ENCODE peak calls at places on chromosome 21, in four cellular contexts. O is IMR-90, V is right atrium auricular region, T is stomach. L is an unnamed sample.

GRCh38 chr21:33230518-33231324 is 983 bp downstream of the IFNAR2 start:
- DNase-seq in T (no peak), V (no peak), O (peak; percentile 75), L (peak; percentile 77)

GRCh38 chr21:34052171-34052570 is 21.2 kb upstream of the MRPS6 start:
- DNase-seq in O (no peak), V (no peak), T (no peak), L (no peak)

GRCh38 chr21:29105218-29105617 is 25.2 kb upstream of the MAP3K7CL start:
- DNase-seq in V (no peak), T (no peak), O (peak; percentile 63), L (no peak)

GRCh38 chr21:36839123-36839522 is 127.3 kb downstream of the HLCS start:
- DNase-seq in O (peak; percentile 91), T (no peak), V (no peak), L (no peak)

GRCh38 chr21:33821580-33822322 is 93.9 kb downstream of the ATP5PO start:
- DNase-seq in T (no peak), O (no peak), V (no peak), L (no peak)

GRCh38 chr21:44532712-44533111 is 7.3 kb downstream of the KRTAP10-1 start:
- DNase-seq in T (no peak), O (no peak), V (no peak), L (peak; percentile 58)

GRCh38 chr21:31141389-31142021 is 103.2 kb upstream of the KRTAP19-8 start:
- DNase-seq in T (no peak), V (no peak), O (no peak), L (no peak)

GRCh38 chr21:39610705-39611104 is 2.0 kb upstream of the B3GALT5 start:
- DNase-seq in O (no peak), V (no peak), T (no peak), L (no peak)

GRCh38 chr21:28521932-28522826 is 470.5 kb downstream of the LTN1 start:
- DNase-seq in T (no peak), V (no peak), O (peak; percentile 79), L (no peak)

GRCh38 chr21:8992731-8993174 is 1528.6 kb upstream of the TPTE start:
- DNase-seq in O (no peak), T (no peak), V (peak; percentile 54), L (no peak)

GRCh38 chr21:34878501-34878900 is 170.6 kb downstream of the RUNX1 start:
- DNase-seq in T (peak; percentile 80), O (no peak), V (peak; percentile 36), L (no peak)

GRCh38 chr21:20997308-20997632 is 939 bp upstream of the NCAM2 start:
- DNase-seq in O (no peak), V (no peak), T (no peak), L (no peak)

GRCh38 chr21:20943476-20944085 is 54.6 kb upstream of the NCAM2 start:
- DNase-seq in V (no peak), T (no peak), O (no peak), L (no peak)

GRCh38 chr21:28444567-28444966 is 548.1 kb downstream of the LTN1 start:
- DNase-seq in T (no peak), V (no peak), O (no peak), L (no peak)

GRCh38 chr21:45632897-45633260 is 10.6 kb upstream of the PCBP3 start:
- DNase-seq in V (no peak), T (no peak), O (no peak), L (no peak)

GRCh38 chr21:45632165-45632896 is 11.2 kb upstream of the PCBP3 start:
- DNase-seq in V (no peak), T (no peak), O (no peak), L (peak; percentile 49)

GRCh38 chr21:45630066-45630694 is 13.3 kb upstream of the PCBP3 start:
- DNase-seq in V (no peak), O (no peak), T (no peak), L (peak; percentile 56)

GRCh38 chr21:45630876-45631275 is 12.6 kb upstream of the PCBP3 start:
- DNase-seq in V (no peak), O (no peak), T (no peak), L (peak; percentile 16)

DNA sequence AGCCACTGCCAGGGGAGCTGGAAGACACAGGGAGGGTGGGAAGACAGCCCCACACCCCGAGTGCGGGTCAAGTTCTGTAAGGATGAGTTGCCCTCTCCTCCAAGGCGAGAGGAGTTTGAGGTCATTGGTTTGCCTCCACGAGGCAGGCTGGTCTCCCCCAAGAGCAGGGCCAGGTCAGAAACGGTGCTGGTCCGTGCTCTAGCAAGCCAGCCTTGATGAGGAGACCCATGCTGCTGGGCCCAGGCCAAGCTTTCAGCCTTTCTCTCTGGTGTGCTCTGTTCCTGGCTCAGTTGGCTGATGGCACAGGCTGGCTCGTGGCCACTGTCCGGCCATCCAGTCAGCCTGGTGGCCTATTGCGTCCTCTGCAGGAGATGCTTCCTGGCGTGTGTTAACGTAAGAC is 12.0 kb upstream of the PCBP3 start:
- DNase-seq in V (no peak), T (no peak), O (no peak), L (peak; percentile 33)
- H3K4me3 ChIP-seq in V (no peak overlapping the region), T (no peak overlapping the region), O (no peak overlapping the region), L (no peak overlapping the region)

GRCh38 chr21:17900281-17900989 is 81.3 kb upstream of the C21orf91 start:
- DNase-seq in T (no peak), O (no peak), V (no peak), L (no peak)
- TF ChIP-seq CTCF in T (no peak), O (no peak), V (peak; percentile 17), L (no peak)

GRCh38 chr21:42228709-42229220 is 9.8 kb downstream of the ABCG1 start:
- DNase-seq in V (no peak), O (no peak), T (no peak), L (peak; percentile 71)
- H3K4me3 ChIP-seq in V (no peak overlapping the region), O (no peak overlapping the region), T (no peak overlapping the region), L (peak overlapping the region; percentile 28)

DNA sequence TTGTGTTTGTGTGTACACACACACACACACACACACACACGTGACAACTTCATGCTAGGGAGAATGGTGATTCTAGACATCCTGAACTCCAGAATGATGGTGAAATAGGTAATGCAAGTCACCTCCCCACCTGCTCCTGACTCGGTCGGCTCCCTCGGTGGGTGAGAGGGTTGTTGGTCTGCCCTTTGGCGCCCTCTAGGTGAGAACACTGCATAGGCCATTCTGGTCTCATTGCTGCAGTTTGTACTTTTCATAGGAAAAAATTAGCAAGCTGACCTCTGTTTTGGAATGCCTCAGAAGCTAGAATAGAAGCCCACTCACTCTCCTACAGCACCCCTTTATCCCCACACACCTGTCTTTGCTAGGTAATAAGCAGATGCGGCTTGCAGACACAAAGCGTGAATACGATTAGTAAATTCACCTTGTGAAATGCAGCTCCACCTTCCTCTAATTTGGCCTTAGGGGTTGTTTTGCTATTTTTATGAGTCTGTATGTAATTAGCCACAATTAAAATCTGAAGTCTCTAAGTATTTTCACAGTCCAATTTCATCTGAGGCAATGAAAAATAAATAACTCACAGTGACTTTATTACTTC is 130.0 kb upstream of the KCNJ15 start:
- DNase-seq in T (peak; percentile 57), O (peak; percentile 33), V (no peak), L (no peak)
- TF ChIP-seq CTCF in T (no peak), O (peak; percentile 77), V (peak; percentile 75), L (peak; percentile 56)